ENCODE peak calls at places on chromosomes 6 and 20, in four cellular contexts. One of them, this sample, is unnamed.

GRCh38 chr6:151494235-151494950 is 576 bp downstream of the CCDC170 start:
- DNase-seq in fibroblast of lung: peak
- DNase-seq in AG04450: no peak
- DNase-seq in A549: peak
- DNase-seq in this sample: peak

GRCh38 chr6:156474507-156475120 is 302.6 kb upstream of the ARID1B start:
- DNase-seq in fibroblast of lung: no peak
- DNase-seq in AG04450: no peak
- DNase-seq in A549: no peak
- DNase-seq in this sample: no peak

GRCh38 chr6:2804516-2804915 is 37.1 kb downstream of the SERPINB1 start:
- DNase-seq in fibroblast of lung: no peak
- DNase-seq in AG04450: no peak
- DNase-seq in A549: no peak
- DNase-seq in this sample: no peak

GRCh38 chr6:89311853-89312531 is 3.1 kb downstream of the GABRR2 start:
- DNase-seq in fibroblast of lung: peak
- DNase-seq in AG04450: no peak
- DNase-seq in A549: no peak
- DNase-seq in this sample: peak

GRCh38 chr6:169845426-169846285 is 94.2 kb downstream of the ERMARD start:
- DNase-seq in fibroblast of lung: no peak
- DNase-seq in AG04450: no peak
- DNase-seq in A549: no peak
- DNase-seq in this sample: no peak

GRCh38 chr20:41534842-41535241 is 83.3 kb downstream of the CHD6 start:
- DNase-seq in fibroblast of lung: peak
- DNase-seq in AG04450: no peak
- DNase-seq in A549: no peak
- DNase-seq in this sample: no peak

GRCh38 chr6:30263734-30264133 is 50.5 kb upstream of the TRIM26 start:
- DNase-seq in fibroblast of lung: peak
- DNase-seq in AG04450: no peak
- DNase-seq in A549: no peak
- DNase-seq in this sample: peak

GRCh38 chr6:42523158-42523814 is 40.5 kb upstream of the UBR2 start:
- DNase-seq in fibroblast of lung: peak
- DNase-seq in AG04450: no peak
- DNase-seq in A549: no peak
- DNase-seq in this sample: no peak

GRCh38 chr6:5541751-5542432 is 280.6 kb downstream of the FARS2 start:
- DNase-seq in fibroblast of lung: peak
- DNase-seq in AG04450: no peak
- DNase-seq in A549: peak
- DNase-seq in this sample: peak

GRCh38 chr20:953742-954141 is 37.6 kb upstream of the ANGPT4 start:
- DNase-seq in fibroblast of lung: no peak
- DNase-seq in AG04450: no peak
- DNase-seq in A549: no peak
- DNase-seq in this sample: no peak

GRCh38 chr6:169098136-169098535 is 155.5 kb downstream of the THBS2 start:
- DNase-seq in fibroblast of lung: peak
- DNase-seq in AG04450: no peak
- DNase-seq in A549: no peak
- DNase-seq in this sample: no peak

GRCh38 chr6:138410972-138411667 is 7.1 kb downstream of the HEBP2 start:
- DNase-seq in fibroblast of lung: peak
- DNase-seq in AG04450: no peak
- DNase-seq in A549: peak
- DNase-seq in this sample: peak

GRCh38 chr6:30600576-30600975 is 16.5 kb downstream of the PPP1R10 start:
- DNase-seq in fibroblast of lung: no peak
- DNase-seq in AG04450: no peak
- DNase-seq in A549: peak
- DNase-seq in this sample: no peak

GRCh38 chr6:120671519-120671918 is 662.8 kb downstream of the TBC1D32 start:
- DNase-seq in fibroblast of lung: no peak
- DNase-seq in AG04450: no peak
- DNase-seq in A549: peak
- DNase-seq in this sample: no peak
- TF ChIP-seq CTCF in fibroblast of lung: no peak
- TF ChIP-seq CTCF in AG04450: no peak
- TF ChIP-seq CTCF in A549: no peak
- TF ChIP-seq CTCF in this sample: no peak

GRCh38 chr20:61114776-61115175 is 137.3 kb upstream of the CDH4 start:
- DNase-seq in fibroblast of lung: no peak
- DNase-seq in AG04450: no peak
- DNase-seq in A549: no peak
- DNase-seq in this sample: no peak
- H3K27ac ChIP-seq in fibroblast of lung: no peak
- H3K27ac ChIP-seq in AG04450: no peak
- H3K27ac ChIP-seq in A549: peak
- H3K27ac ChIP-seq in this sample: no peak

DNA sequence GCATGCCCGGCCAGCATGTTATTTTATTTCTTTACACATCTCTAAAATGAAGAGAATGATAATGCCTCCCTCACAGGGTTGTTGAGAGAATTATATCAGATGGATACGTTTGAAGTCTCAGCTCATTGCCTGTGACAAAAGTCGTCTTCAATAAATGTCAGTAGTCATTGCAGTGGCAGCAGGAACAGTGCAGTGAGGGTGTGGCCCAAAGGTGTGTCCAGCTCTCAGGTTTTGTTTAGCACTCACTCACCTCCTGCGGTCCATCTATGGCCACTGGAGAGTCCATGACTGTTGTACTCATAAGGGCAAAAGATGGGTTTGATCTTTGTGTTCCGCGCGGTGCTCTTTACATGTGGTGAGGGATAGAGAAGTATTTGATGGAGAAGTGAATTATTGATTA is 77.2 kb upstream of the TIAM2 start:
- DNase-seq in fibroblast of lung: no peak
- DNase-seq in AG04450: no peak
- DNase-seq in A549: no peak
- DNase-seq in this sample: no peak
- TF ChIP-seq CTCF in fibroblast of lung: no peak
- TF ChIP-seq CTCF in AG04450: no peak
- TF ChIP-seq CTCF in A549: no peak
- TF ChIP-seq CTCF in this sample: no peak

DNA sequence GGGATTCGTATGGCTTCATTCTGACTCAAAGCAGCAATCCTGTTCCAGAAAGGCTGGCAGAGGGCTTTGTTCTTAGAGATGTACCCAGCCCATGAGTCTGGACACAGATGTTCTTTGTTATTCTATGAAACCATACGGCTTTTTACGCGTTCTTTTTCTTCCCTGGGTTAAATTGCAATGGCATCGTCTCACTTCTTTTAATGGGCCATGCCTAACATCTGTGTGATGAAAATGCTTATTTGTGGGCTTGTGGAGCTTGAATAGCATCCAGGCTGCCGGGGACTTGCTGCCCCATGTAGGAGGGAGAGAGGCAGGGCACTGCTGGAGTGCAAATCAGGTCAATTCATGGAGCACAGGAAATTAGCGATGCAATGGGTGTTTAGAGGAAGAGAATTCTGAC is 19.4 kb downstream of the FAM50B start:
- DNase-seq in fibroblast of lung: peak
- DNase-seq in AG04450: no peak
- DNase-seq in A549: no peak
- DNase-seq in this sample: no peak
- H3K27ac ChIP-seq in fibroblast of lung: no peak
- H3K27ac ChIP-seq in AG04450: no peak
- H3K27ac ChIP-seq in A549: peak
- H3K27ac ChIP-seq in this sample: peak

GRCh38 chr6:18121580-18122127 is 823 bp downstream of the NHLRC1 start:
- DNase-seq in fibroblast of lung: no peak
- DNase-seq in AG04450: no peak
- DNase-seq in A549: no peak
- DNase-seq in this sample: no peak
- TF ChIP-seq CTCF in fibroblast of lung: no peak
- TF ChIP-seq CTCF in AG04450: no peak
- TF ChIP-seq CTCF in A549: no peak
- TF ChIP-seq CTCF in this sample: no peak

This sample was measured in RWPE1.